ENCODE peak calls at places on chromosome 21, in seven cellular contexts. K is substantia nigra; C is cardiac muscle cell; O is fibroblast of lung; B is stimulated activated CD4-positive, alpha-beta T cell treated with anti-CD3 and anti-CD28 coated beads, Interleukin-2, amount 100 ng/mL, for 24 hours; L is Karpas-422; Z is H9. J is an unnamed sample.

GRCh38 chr21:45905196-45905595 is 76.4 kb upstream of the COL6A1 start:
- DNase-seq in B (no peak), C (no peak), L (no peak), O (no peak), Z (no peak), K (no peak), J (no peak)

GRCh38 chr21:27580276-27580675 is 613.4 kb upstream of the ADAMTS5 start:
- DNase-seq in Z (no peak), K (no peak), C (no peak), B (no peak), O (peak; percentile 63), L (no peak), J (no peak)

GRCh38 chr21:45911806-45912325 is 69.7 kb upstream of the COL6A1 start:
- DNase-seq in B (no peak), K (no peak), O (no peak), C (no peak), L (no peak), Z (no peak), J (no peak)

GRCh38 chr21:37264808-37265207 is 2.3 kb downstream of the VPS26C start:
- DNase-seq in B (no peak), Z (no peak), O (no peak), K (no peak), C (no peak), L (no peak), J (no peak)

GRCh38 chr21:34020005-34020847 is 53.2 kb upstream of the MRPS6 start:
- DNase-seq in K (no peak), B (no peak), Z (no peak), L (peak; percentile 98), O (peak; percentile 58), C (no peak), J (no peak)

GRCh38 chr21:14114251-14114650 is 96.5 kb downstream of the LIPI start:
- DNase-seq in O (no peak), C (no peak), K (no peak), B (no peak), Z (peak; percentile 75), L (no peak), J (no peak)

GRCh38 chr21:35381743-35382310 is 332.7 kb upstream of the RUNX1 start:
- DNase-seq in K (no peak), O (no peak), Z (no peak), L (no peak), C (no peak), B (no peak), J (no peak)

GRCh38 chr21:31180256-31181088 is 142.2 kb upstream of the KRTAP19-8 start:
- DNase-seq in Z (no peak), O (peak; percentile 25), K (no peak), B (no peak), C (peak; percentile 72), L (peak; percentile 66), J (no peak)

GRCh38 chr21:29351691-29352090 is 53.0 kb downstream of the BACH1 start:
- DNase-seq in O (peak; percentile 98), K (no peak), B (no peak), Z (no peak), L (no peak), C (peak; percentile 81), J (no peak)

GRCh38 chr21:44461005-44461404 is 5.7 kb downstream of the LRRC3 start:
- DNase-seq in O (no peak), Z (no peak), C (no peak), L (no peak), K (no peak), B (no peak), J (no peak)

GRCh38 chr21:17105972-17106371 is 406.9 kb upstream of the CXADR start:
- DNase-seq in B (no peak), C (no peak), K (no peak), L (no peak), O (no peak), Z (no peak), J (no peak)

GRCh38 chr21:28974531-28975227 is 18.0 kb downstream of the LTN1 start:
- DNase-seq in B (no peak), K (no peak), O (no peak), C (no peak), L (no peak), Z (no peak), J (no peak)

GRCh38 chr21:46108827-46109226 is 10.9 kb downstream of the COL6A2 start:
- DNase-seq in B (no peak), O (no peak), Z (no peak), K (no peak), C (no peak), L (no peak), J (no peak)

GRCh38 chr21:36773111-36773510 is 74.2 kb downstream of the SIM2 start:
- DNase-seq in Z (no peak), L (no peak), B (no peak), C (peak; percentile 87), O (peak; percentile 90), K (peak; percentile 61), J (no peak)

GRCh38 chr21:42417533-42417932 is 13.8 kb downstream of the UBASH3A start:
- DNase-seq in L (no peak), K (no peak), B (no peak), C (no peak), Z (no peak), O (no peak), J (no peak)